ENCODE peak calls at places on chromosomes 2 and 18, in nine cellular contexts. U, D, G, E, A, V, L, S and J are unnamed samples.

GRCh38 chr2:28233070-28233718 is 159.5 kb upstream of the FOSL2 start:
- DNase-seq in G (no peak), U (no peak), S (no peak), A (no peak), E (no peak), L (peak), V (no peak), D (peak), J (no peak)

GRCh38 chr2:18299423-18300212 is 260.8 kb downstream of the RDH14 start:
- DNase-seq in D (no peak), U (no peak), E (no peak), V (peak), G (no peak), A (peak), L (peak), S (peak), J (peak)

GRCh38 chr2:209840434-209840833 is 68.8 kb downstream of the UNC80 start:
- DNase-seq in G (no peak), V (no peak), U (no peak), D (no peak), A (no peak), E (no peak), S (no peak), L (no peak), J (no peak)

GRCh38 chr2:63840081-63840784 is 1.5 kb upstream of the UGP2 start:
- DNase-seq in G (no peak), A (no peak), V (no peak), E (no peak), L (no peak), S (peak), U (peak), D (peak), J (no peak)

GRCh38 chr2:164314148-164314547 is 307.1 kb downstream of the GRB14 start:
- DNase-seq in A (no peak), S (peak), V (peak), L (no peak), E (no peak), G (no peak), D (no peak), U (peak), J (no peak)

GRCh38 chr2:132645176-132645575 is 24.8 kb downstream of the LYPD1 start:
- DNase-seq in V (no peak), G (no peak), D (no peak), A (no peak), U (no peak), S (no peak), E (no peak), L (no peak), J (no peak)

GRCh38 chr2:133642831-133643230 is 74.6 kb upstream of the NCKAP5 start:
- DNase-seq in L (no peak), D (no peak), V (no peak), G (no peak), U (no peak), A (no peak), S (peak), E (no peak), J (no peak)

GRCh38 chr2:148909114-148909513 is 34.1 kb downstream of the KIF5C start:
- DNase-seq in E (peak), L (peak), G (no peak), S (no peak), V (peak), A (no peak), D (no peak), U (no peak), J (no peak)

GRCh38 chr2:132400169-132400900 is 16.3 kb upstream of the GPR39 start:
- DNase-seq in A (peak), U (no peak), L (peak), G (no peak), V (peak), E (no peak), S (no peak), D (no peak), J (peak)

GRCh38 chr2:68734688-68735525 is at the start of gene ARHGAP25:
- DNase-seq in V (no peak), G (no peak), E (no peak), S (no peak), L (no peak), A (no peak), U (peak), D (no peak), J (no peak)

GRCh38 chr2:42045389-42045788 is 2.4 kb upstream of the PKDCC start:
- DNase-seq in S (no peak), V (no peak), G (no peak), A (no peak), D (no peak), L (no peak), U (no peak), E (no peak), J (no peak)

GRCh38 chr2:144346229-144346628 is 173.7 kb downstream of the ZEB2 start:
- DNase-seq in A (no peak), L (no peak), D (no peak), V (no peak), U (no peak), G (no peak), S (no peak), E (no peak), J (no peak)

GRCh38 chr2:240405654-240406313 is 29.7 kb upstream of the GPC1 start:
- DNase-seq in V (no peak), G (no peak), A (no peak), D (peak), L (no peak), E (peak), U (no peak), S (no peak), J (no peak)

GRCh38 chr2:223416826-223417610 is 185.1 kb downstream of the SCG2 start:
- DNase-seq in G (no peak), V (peak), U (no peak), D (no peak), S (no peak), A (peak), E (no peak), L (peak), J (no peak)

GRCh38 chr18:2302012-2302411 is 269.3 kb downstream of the METTL4 start:
- DNase-seq in G (no peak), S (no peak), D (no peak), A (no peak), U (no peak), V (no peak), L (no peak), E (no peak), J (no peak)

GRCh38 chr2:128510701-128511100 is 192.0 kb upstream of the HS6ST1 start:
- DNase-seq in U (no peak), D (no peak), G (no peak), V (no peak), E (no peak), S (peak), A (peak), L (peak), J (peak)

GRCh38 chr2:237558918-237559645 is 7.3 kb upstream of the PRLH start:
- DNase-seq in V (peak), A (peak), U (peak), D (peak), S (peak), E (no peak), L (peak), G (peak), J (peak)

GRCh38 chr18:76451475-76452331 is 43.3 kb downstream of the ZNF516 start:
- DNase-seq in G (peak), L (no peak), D (no peak), E (no peak), S (no peak), A (no peak), V (no peak), U (no peak), J (no peak)

GRCh38 chr2:226079186-226079585 is 679.7 kb downstream of the NYAP2 start:
- DNase-seq in G (no peak), V (no peak), U (no peak), L (no peak), S (no peak), D (no peak), E (no peak), A (no peak), J (no peak)

GRCh38 chr2:160075171-160075570 is 12.8 kb upstream of the PLA2R1 start:
- DNase-seq in U (peak), L (peak), A (peak), S (peak), D (peak), E (no peak), V (peak), G (no peak), J (no peak)

GRCh38 chr2:69559696-69560482 is 83.7 kb downstream of the AAK1 start:
- DNase-seq in A (peak), S (peak), D (no peak), V (peak), L (peak), G (no peak), U (peak), E (no peak), J (no peak)

GRCh38 chr2:195029804-195030654 is 627.0 kb upstream of the SLC39A10 start:
- DNase-seq in V (no peak), L (peak), S (no peak), G (no peak), U (no peak), A (no peak), D (no peak), E (no peak), J (no peak)

GRCh38 chr2:16584094-16584493 is 81.5 kb downstream of the CYRIA start:
- DNase-seq in E (no peak), A (no peak), S (no peak), V (no peak), G (no peak), L (no peak), U (no peak), D (no peak), J (no peak)

GRCh38 chr2:9006368-9006767 is 2.9 kb upstream of the MBOAT2 start:
- DNase-seq in A (no peak), U (no peak), G (no peak), S (no peak), L (no peak), E (no peak), V (no peak), D (no peak), J (no peak)

GRCh38 chr2:225334524-225334923 is 65.0 kb upstream of the NYAP2 start:
- DNase-seq in A (no peak), V (peak), E (no peak), L (no peak), G (no peak), S (peak), U (no peak), D (no peak), J (no peak)

GRCh38 chr2:29528891-29529520 is 392.4 kb downstream of the ALK start:
- DNase-seq in A (peak), S (peak), D (peak), L (peak), V (peak), G (peak), U (peak), E (peak), J (peak)

GRCh38 chr18:24118750-24119577 is 19.9 kb upstream of the CABYR start:
- DNase-seq in G (peak), E (peak), V (peak), D (peak), S (peak), U (peak), A (peak), L (peak), J (peak)
- TF ChIP-seq CTCF in G (peak), E (peak), V (peak), D (peak), S (peak), U (peak), A (peak), L (peak), J (peak)

DNA sequence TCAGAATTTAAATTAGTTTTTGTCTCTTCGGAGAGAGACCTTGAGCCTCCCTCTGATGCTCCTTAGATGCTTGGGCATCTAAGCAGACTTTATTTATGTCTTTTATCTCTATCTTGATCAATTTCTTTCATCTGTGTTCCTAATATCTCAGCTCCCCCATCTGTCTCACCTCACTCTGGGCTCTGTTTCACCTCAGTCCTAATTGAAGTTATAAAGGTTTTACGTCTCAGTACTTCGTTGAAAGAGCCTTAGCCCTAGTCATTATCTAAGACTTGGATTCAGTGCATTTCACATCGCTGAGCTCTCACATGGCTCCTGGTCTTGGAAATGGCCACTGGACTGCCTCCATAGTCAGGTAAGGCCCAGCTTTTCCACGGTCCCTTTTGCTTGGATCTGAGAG is 13.8 kb upstream of the CTLA4 start:
- DNase-seq in A (no peak), G (no peak), E (no peak), U (no peak), V (no peak), L (no peak), S (no peak), D (no peak), J (no peak)
- TF ChIP-seq CTCF in A (no peak), G (no peak), E (no peak), U (no peak), V (no peak), L (no peak), S (no peak), D (no peak), J (no peak)

DNA sequence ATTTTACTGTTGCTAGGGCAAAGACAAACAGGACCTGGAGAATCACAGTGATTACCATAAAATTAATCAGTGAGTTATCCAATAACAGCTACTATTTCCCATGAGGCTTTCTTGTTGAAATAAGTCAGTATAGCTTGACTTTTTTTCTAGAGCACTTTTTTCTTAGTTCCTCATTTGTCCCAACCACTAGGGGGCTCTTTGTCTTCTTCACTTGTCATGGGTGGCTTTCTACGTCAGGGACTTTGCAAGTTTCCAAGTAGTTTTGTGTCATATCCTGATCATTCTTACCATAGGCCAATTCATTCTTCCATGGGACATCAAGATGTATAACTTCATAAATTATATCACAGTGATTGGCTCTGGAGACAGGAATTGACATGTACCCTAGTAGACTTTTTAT is 1019.6 kb upstream of the PIK3C3 start:
- DNase-seq in D (no peak), S (no peak), U (peak), V (peak), A (no peak), L (peak), E (no peak), G (no peak), J (no peak)
- TF ChIP-seq CTCF in D (no peak), S (peak), U (no peak), V (peak), A (peak), L (peak), E (peak), G (peak), J (peak)

GRCh38 chr2:21658907-21659306 is 535.1 kb downstream of the TDRD15 start:
- DNase-seq in S (no peak), A (no peak), U (no peak), D (no peak), E (no peak), V (no peak), G (no peak), L (peak), J (no peak)

GRCh38 chr2:21656330-21657075 is 532.7 kb downstream of the TDRD15 start:
- DNase-seq in D (no peak), G (no peak), A (no peak), V (no peak), E (no peak), S (no peak), U (no peak), L (no peak), J (no peak)

GRCh38 chr2:21657475-21657874 is 533.7 kb downstream of the TDRD15 start:
- DNase-seq in L (no peak), U (no peak), D (no peak), E (no peak), G (no peak), S (no peak), V (no peak), A (no peak), J (no peak)

GRCh38 chr2:21655136-21655535 is 531.4 kb downstream of the TDRD15 start:
- DNase-seq in G (no peak), S (no peak), U (no peak), A (no peak), V (no peak), D (no peak), E (no peak), L (no peak), J (no peak)

GRCh38 chr2:21658269-21658668 is 534.5 kb downstream of the TDRD15 start:
- DNase-seq in A (no peak), G (no peak), U (no peak), E (no peak), D (no peak), L (no peak), V (no peak), S (no peak), J (no peak)
- TF ChIP-seq CTCF in A (no peak), G (no peak), U (no peak), E (no peak), D (no peak), L (no peak), V (no peak), S (no peak), J (no peak)

GRCh38 chr2:239298126-239298804 is 102.6 kb downstream of the HDAC4 start:
- DNase-seq in U (no peak), S (no peak), E (peak), A (no peak), D (no peak), L (no peak), V (no peak), G (no peak), J (no peak)
- TF ChIP-seq CTCF in U (no peak), S (no peak), E (no peak), A (no peak), D (no peak), L (no peak), V (no peak), G (no peak), J (no peak)

GRCh38 chr2:186485576-186485870 is 537 bp upstream of the ZC3H15 start:
- DNase-seq in L (no peak), G (no peak), D (no peak), U (no peak), S (no peak), E (no peak), A (no peak), V (no peak), J (no peak)
- TF ChIP-seq CTCF in L (no peak), G (no peak), D (no peak), U (no peak), S (no peak), E (no peak), A (no peak), V (no peak), J (no peak)

GRCh38 chr2:24489465-24489864 is 1.6 kb upstream of the NCOA1 start:
- DNase-seq in E (no peak), G (no peak), S (no peak), V (no peak), D (no peak), L (no peak), A (no peak), U (peak), J (no peak)

GRCh38 chr2:24491626-24492282 is 700 bp downstream of the NCOA1 start:
- DNase-seq in U (peak), V (no peak), L (peak), D (peak), E (peak), A (no peak), S (peak), G (peak), J (no peak)

GRCh38 chr2:24492283-24493272 is 1.5 kb downstream of the NCOA1 start:
- DNase-seq in E (no peak), D (no peak), L (peak), G (no peak), V (no peak), A (no peak), S (no peak), U (peak), J (no peak)

GRCh38 chr2:24489942-24490673 is 946 bp upstream of the NCOA1 start:
- DNase-seq in L (peak), E (no peak), U (peak), A (no peak), D (no peak), S (peak), V (peak), G (no peak), J (no peak)

GRCh38 chr2:24490674-24491625 is at the start of gene NCOA1:
- DNase-seq in U (peak), G (peak), S (peak), L (peak), A (peak), E (peak), D (peak), V (peak), J (peak)
- TF ChIP-seq CTCF in U (no peak), G (no peak), S (no peak), L (no peak), A (peak), E (no peak), D (no peak), V (no peak), J (peak)

DNA sequence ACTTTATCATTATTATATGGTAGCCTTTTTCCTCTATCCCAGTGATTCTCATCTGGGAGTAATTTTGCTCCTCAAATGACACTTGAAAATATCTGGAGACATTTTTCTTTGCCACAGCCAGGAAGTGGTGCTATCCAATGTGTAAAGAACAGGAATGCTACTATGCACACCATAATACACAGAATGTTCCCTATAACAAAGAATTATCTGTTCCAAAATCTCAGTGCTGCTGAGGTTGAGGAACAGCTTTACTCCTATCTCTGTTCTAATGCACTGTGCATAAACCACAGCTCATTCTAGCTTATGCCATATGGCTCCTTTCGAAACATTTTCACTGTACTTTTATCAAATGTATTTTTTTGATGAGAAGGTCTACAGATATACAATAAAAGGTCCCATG is 1231.2 kb upstream of the CELF4 start:
- DNase-seq in A (no peak), D (no peak), L (no peak), E (no peak), U (no peak), G (no peak), S (no peak), V (no peak), J (no peak)
- TF ChIP-seq CTCF in A (no peak), D (no peak), L (no peak), E (no peak), U (no peak), G (no peak), S (no peak), V (no peak), J (no peak)

GRCh38 chr2:136381245-136381644 is 263.3 kb upstream of the CXCR4 start:
- DNase-seq in E (no peak), A (no peak), U (no peak), G (no peak), S (no peak), D (no peak), V (no peak), L (no peak), J (no peak)
- TF ChIP-seq CTCF in E (no peak), A (no peak), U (no peak), G (no peak), S (no peak), D (no peak), V (no peak), L (no peak), J (no peak)

GRCh38 chr2:20633794-20634259 is 17.1 kb downstream of the HS1BP3 start:
- DNase-seq in U (peak), E (peak), L (no peak), A (no peak), G (peak), D (peak), V (peak), S (no peak), J (no peak)
- TF ChIP-seq CTCF in U (no peak), E (no peak), L (no peak), A (no peak), G (no peak), D (no peak), V (no peak), S (no peak), J (no peak)